ENCODE peak calls at places on chromosomes 5 and 9, in eight cellular contexts. C, P, X, V, Z, F, H and L are unnamed samples.

GRCh38 chr5:97877578-97877977 is 694.5 kb upstream of the RIOK2 start:
- DNase-seq in C (no peak), P (peak), X (no peak), V (no peak), Z (no peak), F (peak), H (no peak), L (no peak)

GRCh38 chr5:32865475-32865874 is 154.4 kb downstream of the NPR3 start:
- DNase-seq in C (no peak), P (no peak), X (no peak), V (no peak), Z (no peak), F (no peak), H (peak), L (no peak)

GRCh38 chr5:113292535-113292934 is 142.3 kb downstream of the TSSK1B start:
- DNase-seq in C (no peak), P (no peak), X (no peak), V (no peak), Z (no peak), F (no peak), H (no peak), L (no peak)

GRCh38 chr9:23447166-23447565 is 378.9 kb downstream of the ELAVL2 start:
- DNase-seq in C (no peak), P (peak), X (no peak), V (no peak), Z (no peak), F (peak), H (no peak), L (no peak)

GRCh38 chr5:98016771-98017170 is 756.7 kb upstream of the RGMB start:
- DNase-seq in C (no peak), P (no peak), X (no peak), V (no peak), Z (no peak), F (no peak), H (peak), L (no peak)

GRCh38 chr9:110744753-110745522 is 76.3 kb downstream of the MUSK start:
- DNase-seq in C (no peak), P (peak), X (no peak), V (peak), Z (no peak), F (no peak), H (peak), L (peak)

GRCh38 chr9:113154936-113155335 is 4.1 kb downstream of the SLC31A2 start:
- DNase-seq in C (no peak), P (no peak), X (no peak), V (no peak), Z (no peak), F (no peak), H (no peak), L (no peak)

GRCh38 chr5:9813305-9813704 is 183.2 kb upstream of the TAS2R1 start:
- DNase-seq in C (no peak), P (no peak), X (no peak), V (no peak), Z (no peak), F (no peak), H (no peak), L (no peak)

GRCh38 chr9:114347675-114348074 is 18.0 kb downstream of the ORM2 start:
- DNase-seq in C (no peak), P (peak), X (no peak), V (no peak), Z (no peak), F (no peak), H (no peak), L (no peak)

GRCh38 chr5:125199968-125200841 is 453.8 kb upstream of the ZNF608 start:
- DNase-seq in C (no peak), P (peak), X (no peak), V (peak), Z (peak), F (peak), H (peak), L (no peak)